ENCODE peak calls at places on chromosomes 16 and 17, in eight cellular contexts. N is fibroblast of gingiva; I is NCI-H1092 treated with DMSO at 0.1 percent for 48 hours; R is stimulated activated effector memory CD8-positive, alpha-beta T cell treated with anti-CD3 and anti-CD28 coated beads, Interleukin-12 subunit alpha, Interleukin-12 subunit beta, amount 100 ng/mL, for 72 hours; C is iris pigment epithelial cell; J is mucosa of gallbladder; T is M059J; G is 8988T. V is an unnamed sample.

GRCh38 chr16:86931410-86931941 is 353.1 kb downstream of the FOXL1 start:
- DNase-seq in N (peak; percentile 83), I (no peak), R (no peak), C (peak; percentile 63), J (peak; percentile 51), T (peak; percentile 86), G (no peak), V (no peak)

GRCh38 chr16:85553436-85554113 is 59.5 kb upstream of the GSE1 start:
- DNase-seq in N (peak; percentile 63), I (peak; percentile 82), R (peak; percentile 81), C (peak; percentile 52), J (peak; percentile 57), T (peak; percentile 76), G (peak; percentile 85), V (no peak)

GRCh38 chr16:11056989-11057645 is 112.8 kb downstream of the CLEC16A start:
- DNase-seq in N (peak; percentile 35), I (no peak), R (no peak), C (no peak), J (no peak), T (no peak), G (no peak), V (no peak)

GRCh38 chr17:81902023-81902652 is at the start of gene NPB:
- DNase-seq in N (no peak), I (no peak), R (no peak), C (no peak), J (no peak), T (no peak), G (no peak), V (no peak)

GRCh38 chr16:77780378-77780837 is 8.0 kb upstream of the VAT1L start:
- DNase-seq in N (peak; percentile 25), I (no peak), R (no peak), C (peak; percentile 97), J (no peak), T (peak; percentile 95), G (peak; percentile 69), V (peak; percentile 79)

GRCh38 chr16:62149646-62150045 is 113.4 kb upstream of the CDH8 start:
- DNase-seq in N (no peak), I (no peak), R (no peak), C (peak; percentile 1), J (no peak), T (peak; percentile 59), G (no peak), V (no peak)

GRCh38 chr17:64264891-64265290 is 1.8 kb upstream of the TEX2 start:
- DNase-seq in N (no peak), I (no peak), R (no peak), C (no peak), J (no peak), T (peak; percentile 21), G (no peak), V (no peak)

GRCh38 chr17:35129154-35129972 is 7.9 kb downstream of the FNDC8 start:
- DNase-seq in N (peak; percentile 62), I (no peak), R (no peak), C (peak; percentile 23), J (no peak), T (peak; percentile 38), G (no peak), V (no peak)

V was measured in kidney epithelial cell.